ENCODE peak calls at places on chromosomes 2 and 18, in five cellular contexts. Q, R, I, W and P are unnamed samples.

GRCh38 chr2:211439011-211439410 is 882.6 kb downstream of the CPS1 start:
- DNase-seq in I (no peak), W (no peak), Q (no peak), R (no peak), P (no peak)

GRCh38 chr2:228688007-228688645 is 506.6 kb upstream of the SPHKAP start:
- DNase-seq in I (no peak), R (no peak), Q (no peak), W (no peak), P (peak)

GRCh38 chr2:73983322-73984202 is 1.1 kb upstream of the TET3 start:
- DNase-seq in I (peak), W (peak), R (no peak), Q (peak), P (no peak)

GRCh38 chr2:20670315-20671035 is 3.5 kb downstream of the GDF7 start:
- DNase-seq in R (no peak), W (peak), I (no peak), Q (no peak), P (no peak)

GRCh38 chr2:111226797-111227700 is 106.3 kb downstream of the BCL2L11 start:
- DNase-seq in R (peak), Q (no peak), W (no peak), I (no peak), P (peak)

GRCh38 chr2:42752299-42752698 is 11.6 kb downstream of the OXER1 start:
- DNase-seq in Q (no peak), I (no peak), W (no peak), R (no peak), P (no peak)

GRCh38 chr2:235642446-235643107 is 148.7 kb downstream of the AGAP1 start:
- DNase-seq in W (no peak), R (peak), Q (no peak), I (no peak), P (peak)

GRCh38 chr2:41989503-41990180 is 58.2 kb upstream of the PKDCC start:
- DNase-seq in W (peak), Q (no peak), R (no peak), I (no peak), P (no peak)

GRCh38 chr2:74017181-74017580 is 32.5 kb downstream of the TET3 start:
- DNase-seq in W (no peak), R (no peak), Q (no peak), I (no peak), P (no peak)

GRCh38 chr2:42959148-42959992 is 167.0 kb upstream of the HAAO start:
- DNase-seq in W (peak), I (peak), Q (no peak), R (no peak), P (no peak)

GRCh38 chr2:208033701-208034502 is 8.6 kb upstream of the PLEKHM3 start:
- DNase-seq in Q (no peak), R (peak), W (peak), I (peak), P (peak)

GRCh38 chr2:201854221-201854801 is 48.0 kb downstream of the CDK15 start:
- DNase-seq in I (no peak), R (peak), W (no peak), Q (no peak), P (peak)

GRCh38 chr18:70154591-70155194 is 50.8 kb downstream of the RTTN start:
- DNase-seq in Q (no peak), I (no peak), W (no peak), R (peak), P (peak)

GRCh38 chr2:225920621-225921020 is 521.1 kb downstream of the NYAP2 start:
- DNase-seq in I (no peak), W (no peak), R (peak), Q (no peak), P (no peak)

GRCh38 chr2:157404363-157404762 is 39.5 kb downstream of the CYTIP start:
- DNase-seq in Q (no peak), R (peak), W (no peak), I (no peak), P (no peak)

GRCh38 chr2:164558450-164558849 is 62.8 kb downstream of the GRB14 start:
- DNase-seq in R (no peak), W (no peak), I (no peak), Q (no peak), P (no peak)

GRCh38 chr2:529425-529824 is 147.8 kb downstream of the TMEM18 start:
- DNase-seq in W (no peak), R (no peak), I (no peak), Q (no peak), P (peak)

GRCh38 chr2:174158003-174158402 is 90.3 kb downstream of the OLA1 start:
- DNase-seq in I (no peak), R (no peak), W (peak), Q (no peak), P (no peak)
- TF ChIP-seq CTCF in I (no peak), R (peak), W (peak), Q (no peak), P (peak)

GRCh38 chr18:59699061-59699460 is 1.8 kb upstream of the CCBE1 start:
- DNase-seq in I (no peak), W (no peak), Q (no peak), R (no peak), P (no peak)

GRCh38 chr18:59694824-59695223 is 2.4 kb downstream of the CCBE1 start:
- DNase-seq in Q (no peak), I (no peak), R (no peak), W (no peak), P (no peak)

GRCh38 chr18:59695551-59695950 is 1.7 kb downstream of the CCBE1 start:
- DNase-seq in W (no peak), R (no peak), Q (no peak), I (no peak), P (no peak)

GRCh38 chr18:59697236-59697932 is at the start of gene CCBE1:
- DNase-seq in Q (peak), I (peak), R (peak), W (peak), P (peak)

DNA sequence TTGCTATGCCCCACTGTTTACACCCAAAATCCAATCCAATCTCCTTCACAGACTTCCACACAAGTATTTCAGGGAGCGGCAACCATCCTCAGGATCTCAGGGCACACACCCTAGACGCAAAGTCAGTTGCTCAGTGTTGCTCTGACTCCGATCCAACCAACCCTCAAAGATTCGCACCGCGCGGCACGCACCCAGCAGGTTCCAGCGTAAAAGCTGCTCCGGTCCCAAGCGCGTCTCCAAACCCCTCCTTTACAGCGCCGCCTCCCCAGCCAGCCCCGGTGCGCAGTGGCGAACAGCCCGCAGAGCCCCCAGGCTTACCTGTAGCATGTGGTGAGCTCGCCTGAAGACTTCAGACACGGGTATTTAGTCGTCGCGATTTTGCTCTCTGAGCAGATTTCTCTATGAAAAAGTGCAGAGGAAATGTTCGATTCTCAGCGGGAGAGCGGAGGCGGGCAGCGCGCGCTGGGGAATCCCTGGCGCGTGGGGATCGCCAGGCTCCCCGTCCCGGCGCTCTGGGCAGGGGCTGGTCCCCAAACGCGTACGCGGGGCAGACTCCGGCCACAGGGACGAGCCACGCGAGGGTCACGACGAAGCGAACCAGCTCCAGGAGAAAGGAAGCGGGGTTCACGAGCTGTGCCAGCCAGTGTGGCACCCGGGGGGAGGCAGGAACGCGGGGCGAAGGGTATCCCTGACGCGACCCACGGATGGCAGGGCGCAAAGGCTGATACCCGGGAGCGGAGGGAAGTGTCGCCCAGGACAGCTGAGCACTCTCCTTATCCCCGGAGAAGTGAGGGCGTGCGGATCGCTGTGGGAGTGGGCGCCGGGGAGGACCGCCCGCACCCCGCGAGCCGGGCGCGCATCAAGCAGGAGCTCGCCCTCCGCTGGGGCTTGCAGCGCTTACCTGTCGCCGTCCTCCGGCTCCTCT is 650 bp downstream of the CCBE1 start:
- DNase-seq in I (peak), W (peak), R (peak), Q (peak), P (peak)
- H3K4me3 ChIP-seq in I (peak), W (peak), R (peak), Q (no peak), P (peak)

GRCh38 chr18:24427484-24427883 is 1.0 kb downstream of the IMPACT start:
- DNase-seq in I (no peak), W (peak), R (peak), Q (no peak), P (peak)

GRCh38 chr18:24426073-24426397 is 435 bp upstream of the IMPACT start:
- DNase-seq in R (no peak), I (no peak), W (no peak), Q (no peak), P (no peak)

GRCh38 chr18:24429188-24429587 is 2.7 kb downstream of the IMPACT start:
- DNase-seq in Q (no peak), R (no peak), I (no peak), W (no peak), P (no peak)

GRCh38 chr18:24426398-24427294 is at the start of gene IMPACT:
- DNase-seq in I (peak), Q (peak), W (peak), R (peak), P (peak)

DNA sequence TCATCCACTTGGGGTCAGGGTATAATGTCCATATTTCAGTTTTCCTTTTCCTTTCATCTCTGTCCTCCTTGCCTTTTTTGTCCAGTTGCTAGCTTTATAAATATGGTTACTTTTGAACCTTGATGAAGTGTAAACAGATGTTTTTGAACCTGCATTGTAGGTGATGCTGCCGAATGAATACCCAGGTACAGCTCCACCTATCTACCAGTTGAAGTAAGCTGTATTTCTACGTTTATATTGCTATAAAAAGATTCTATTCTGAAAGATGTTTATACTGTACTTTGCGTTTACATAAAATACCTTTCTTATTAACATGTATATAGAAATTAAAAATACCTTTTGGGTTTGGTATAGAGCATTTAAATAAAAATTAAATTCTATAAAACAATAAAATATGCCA is 2.2 kb downstream of the IMPACT start:
- DNase-seq in I (no peak), R (no peak), Q (no peak), W (no peak), P (no peak)
- TF ChIP-seq CTCF in I (no peak), R (no peak), Q (no peak), W (peak), P (no peak)

GRCh38 chr18:63783394-63783793 is 8.2 kb downstream of the SERPINB7 start:
- DNase-seq in R (no peak), I (no peak), Q (no peak), W (peak), P (no peak)

GRCh38 chr18:63789327-63789726 is 14.1 kb downstream of the SERPINB7 start:
- DNase-seq in I (no peak), W (no peak), R (no peak), Q (no peak), P (no peak)

GRCh38 chr18:63788447-63789096 is 13.4 kb downstream of the SERPINB7 start:
- DNase-seq in W (no peak), I (no peak), Q (no peak), R (peak), P (peak)

GRCh38 chr18:63785031-63785430 is 9.8 kb downstream of the SERPINB7 start:
- DNase-seq in R (no peak), W (no peak), I (no peak), Q (no peak), P (no peak)

DNA sequence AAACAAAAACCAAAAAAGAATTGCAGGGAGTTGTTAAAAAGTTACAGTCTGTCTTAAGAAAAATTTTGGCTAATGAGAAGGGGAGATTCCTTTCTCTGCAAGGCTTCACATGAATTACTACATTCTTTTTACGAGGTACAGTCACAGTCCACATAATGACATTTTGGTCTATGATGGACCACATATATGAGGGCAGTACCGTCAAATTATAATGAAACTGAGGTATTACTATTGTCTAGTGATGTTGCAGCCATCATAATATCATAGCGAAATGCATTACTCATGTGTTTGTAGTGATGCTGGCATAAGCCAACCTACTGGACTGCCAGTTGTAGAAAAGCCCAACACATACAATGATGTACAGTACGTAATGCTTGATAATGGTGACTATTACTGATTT is 12.5 kb downstream of the SERPINB7 start:
- DNase-seq in I (no peak), W (no peak), R (no peak), Q (no peak), P (no peak)
- H3K4me3 ChIP-seq in I (no peak), W (no peak), R (peak), Q (no peak), P (no peak)

DNA sequence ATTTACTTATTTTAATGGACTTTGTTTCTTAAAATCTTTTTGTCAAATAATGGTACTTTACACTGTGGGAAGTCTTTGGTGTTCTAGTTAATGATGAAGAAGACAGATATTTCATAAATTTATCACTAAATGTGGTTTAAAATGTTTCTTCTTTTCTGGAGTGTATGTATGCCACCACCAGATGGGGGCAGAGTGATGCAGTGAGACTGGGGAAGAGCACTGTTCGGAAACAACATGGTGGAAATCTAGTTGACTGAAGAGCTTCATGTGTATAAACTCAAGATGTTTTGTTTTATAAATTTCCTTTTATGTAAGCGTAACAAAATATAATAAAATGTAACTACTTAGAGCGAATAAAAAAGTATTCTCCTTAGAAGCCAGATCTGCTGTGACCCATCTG is 195.1 kb downstream of the KCNE4 start:
- DNase-seq in I (no peak), R (peak), Q (no peak), W (peak), P (peak)
- TF ChIP-seq CTCF in I (no peak), R (peak), Q (no peak), W (peak), P (peak)

GRCh38 chr18:7821784-7822183 is 254.7 kb downstream of the PTPRM start:
- DNase-seq in W (no peak), Q (no peak), I (no peak), R (no peak), P (no peak)

GRCh38 chr18:7824970-7825369 is 257.9 kb downstream of the PTPRM start:
- DNase-seq in R (no peak), Q (no peak), I (no peak), W (no peak), P (peak)

GRCh38 chr18:7817596-7817995 is 250.5 kb downstream of the PTPRM start:
- DNase-seq in I (peak), W (no peak), R (no peak), Q (no peak), P (peak)

GRCh38 chr18:7822435-7823425 is 255.6 kb downstream of the PTPRM start:
- DNase-seq in Q (no peak), R (peak), I (no peak), W (peak), P (no peak)
- H3K4me3 ChIP-seq in Q (no peak), R (peak), I (no peak), W (no peak), P (no peak)

GRCh38 chr2:159758686-159759085 is 39.3 kb downstream of the CD302 start:
- DNase-seq in W (no peak), I (no peak), R (peak), Q (no peak), P (no peak)

GRCh38 chr2:159755014-159755413 is 42.7 kb downstream of the MARCHF7 start:
- DNase-seq in I (no peak), Q (no peak), R (no peak), W (no peak), P (no peak)

GRCh38 chr2:159758239-159758638 is 39.8 kb downstream of the CD302 start:
- DNase-seq in I (no peak), Q (no peak), W (no peak), R (no peak), P (no peak)

GRCh38 chr2:159753797-159754196 is 41.5 kb downstream of the MARCHF7 start:
- DNase-seq in Q (no peak), I (no peak), R (no peak), W (no peak), P (no peak)

DNA sequence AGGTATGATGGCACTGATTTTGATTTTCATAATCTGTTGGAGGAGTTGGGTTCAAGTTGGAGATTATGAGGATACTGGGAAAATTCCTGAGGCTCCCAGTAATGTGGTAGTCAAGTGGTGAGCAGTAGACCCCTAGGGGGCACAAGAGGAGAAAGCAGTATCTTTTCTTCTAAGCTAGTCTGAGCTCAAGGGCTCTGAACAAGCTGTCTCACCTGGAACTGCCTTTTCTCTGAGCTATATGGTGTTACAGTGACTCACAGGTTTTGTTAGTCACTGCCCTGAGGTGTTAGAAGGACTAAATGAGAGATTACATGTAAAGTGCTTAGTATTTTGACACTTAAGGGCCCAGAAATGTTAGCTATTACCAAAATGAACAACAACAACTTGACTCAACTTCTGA is 42.2 kb downstream of the CD302 start:
- DNase-seq in Q (no peak), R (peak), W (peak), I (no peak), P (peak)
- TF ChIP-seq CTCF in Q (no peak), R (peak), W (peak), I (no peak), P (peak)